ENCODE peak calls at places on chromosome 14, in ten cellular contexts. J is heart right ventricle; K is gastrocnemius medialis; A is left lung; N is CD8-positive, alpha-beta T cell; G is IMR-90; Q is astrocyte of the spinal cord; C is cardiac muscle cell; S is nephron progenitor cell; R is progenitor cell of endocrine pancreas. I is an unnamed sample.

GRCh38 chr14:99454246-99454645 is 26.4 kb downstream of the SETD3 start:
- DNase-seq in N (no peak), C (no peak), J (no peak), R (no peak), K (no peak), G (no peak), S (no peak), A (no peak), Q (no peak), I (no peak)

GRCh38 chr14:95739356-95739755 is 25.4 kb upstream of the TCL1A start:
- DNase-seq in R (no peak), C (no peak), Q (no peak), S (no peak), J (no peak), G (no peak), K (no peak), A (no peak), N (no peak), I (no peak)

GRCh38 chr14:24070285-24071143 is 848 bp upstream of the CPNE6 start:
- DNase-seq in Q (no peak), N (no peak), K (no peak), A (no peak), J (no peak), S (no peak), G (no peak), R (no peak), C (no peak), I (no peak)

GRCh38 chr14:34501004-34501580 is 38.4 kb downstream of the EAPP start:
- DNase-seq in S (no peak), J (no peak), N (no peak), K (no peak), C (no peak), R (no peak), Q (peak; percentile 45), G (no peak), A (no peak), I (no peak)

GRCh38 chr14:46782281-46782680 is 130.7 kb upstream of the RPL10L start:
- DNase-seq in J (no peak), R (no peak), A (no peak), Q (no peak), C (no peak), N (no peak), G (no peak), K (no peak), S (no peak), I (no peak)

GRCh38 chr14:38505221-38506095 is 249.6 kb upstream of the CLEC14A start:
- DNase-seq in R (no peak), J (no peak), N (no peak), G (peak; percentile 67), S (no peak), A (no peak), K (no peak), C (no peak), Q (no peak), I (no peak)

GRCh38 chr14:53278602-53279506 is 125.7 kb upstream of the DDHD1 start:
- DNase-seq in Q (peak; percentile 76), S (no peak), K (no peak), N (no peak), G (peak; percentile 89), R (no peak), C (peak; percentile 42), J (no peak), A (no peak), I (no peak)

GRCh38 chr14:38171197-38171596 is 36.5 kb upstream of the SSTR1 start:
- DNase-seq in S (no peak), R (no peak), C (no peak), J (no peak), G (peak; percentile 33), Q (peak; percentile 43), A (peak; percentile 37), K (no peak), N (no peak), I (no peak)

DNA sequence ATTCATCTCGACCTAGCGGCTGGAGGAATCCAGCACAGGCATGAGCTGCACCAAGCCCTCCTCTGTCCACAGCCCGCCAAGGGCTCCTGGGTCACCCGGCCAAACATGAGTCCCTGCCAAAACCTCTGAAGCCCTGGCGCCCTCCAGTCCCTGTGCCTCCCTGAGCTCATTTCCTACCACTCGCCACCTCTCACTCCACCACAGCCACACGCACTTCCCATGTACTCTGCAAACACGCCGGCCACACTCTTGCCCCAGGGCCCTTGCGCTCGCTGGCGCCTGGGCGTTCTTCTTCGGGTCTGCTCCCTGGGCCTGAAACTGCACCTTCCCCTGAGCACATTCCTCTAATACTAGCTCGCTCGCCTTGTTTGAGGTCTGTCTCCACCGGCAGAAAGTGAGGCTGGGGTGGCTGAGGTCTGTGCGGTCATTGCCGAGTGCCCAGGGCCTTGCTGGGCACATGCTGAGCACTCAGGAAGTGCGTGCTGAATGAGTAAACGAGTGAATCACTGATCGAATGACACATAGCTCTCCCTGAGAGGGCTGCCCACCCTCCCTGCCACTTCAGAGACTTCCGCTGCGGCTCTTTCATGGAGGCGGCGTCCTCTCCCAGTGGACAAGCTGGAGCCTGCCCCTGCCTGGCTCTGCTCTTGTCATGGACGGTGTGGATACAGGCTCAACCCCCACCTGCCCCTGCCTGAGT is 33.7 kb upstream of the DLK1 start:
- DNase-seq in Q (peak; percentile 95), J (no peak), N (no peak), G (peak; percentile 94), C (peak; percentile 79), K (no peak), R (no peak), A (peak; percentile 66), S (no peak), I (no peak)
- TF ChIP-seq CTCF in Q (no peak), J (no peak), N (no peak), G (no peak), C (no peak), K (no peak), R (no peak), A (no peak), S (no peak), I (no peak)

DNA sequence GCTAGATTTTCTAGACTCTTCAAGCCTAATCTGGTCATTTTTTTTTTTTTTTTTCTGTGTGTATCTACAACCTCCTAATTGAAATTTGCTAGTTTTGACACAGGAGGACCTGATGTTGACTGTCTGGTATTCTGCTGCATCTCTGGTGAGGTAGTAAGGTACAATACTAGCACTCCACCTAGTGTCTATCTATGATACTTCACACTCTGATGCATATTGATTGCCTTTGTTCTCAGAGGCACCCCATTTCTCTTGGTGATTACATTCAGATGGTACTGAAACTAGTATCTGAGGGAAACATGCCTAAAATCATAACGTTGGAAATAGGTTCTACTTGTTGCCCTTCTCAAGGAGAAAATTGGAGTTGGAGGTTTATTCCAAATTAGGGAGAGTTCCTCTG is 930.5 kb upstream of the NOVA1 start:
- DNase-seq in S (peak; percentile 9), R (no peak), A (no peak), Q (peak; percentile 30), K (no peak), G (no peak), C (peak; percentile 24), J (no peak), N (no peak), I (no peak)
- TF ChIP-seq CTCF in S (peak; percentile 53), R (peak; percentile 76), A (no peak), Q (peak; percentile 53), K (no peak), G (no peak), C (peak; percentile 30), J (peak; percentile 42), N (no peak), I (peak; percentile 72)

GRCh38 chr14:67389261-67389660 is 22.7 kb downstream of the PLEK2 start:
- DNase-seq in K (no peak), N (no peak), C (no peak), Q (no peak), G (no peak), S (no peak), J (no peak), R (no peak), A (no peak), I (no peak)

GRCh38 chr14:67392123-67392522 is 19.8 kb downstream of the PLEK2 start:
- DNase-seq in Q (no peak), G (no peak), C (no peak), K (no peak), S (no peak), R (no peak), J (no peak), A (no peak), N (no peak), I (no peak)

GRCh38 chr14:67392728-67393314 is 19.1 kb downstream of the PLEK2 start:
- DNase-seq in R (no peak), N (no peak), A (no peak), Q (no peak), K (no peak), G (no peak), J (no peak), S (no peak), C (no peak), I (no peak)

GRCh38 chr14:67391266-67391665 is 20.7 kb downstream of the PLEK2 start:
- DNase-seq in S (no peak), K (no peak), A (no peak), Q (no peak), R (no peak), J (no peak), G (no peak), C (no peak), N (no peak), I (no peak)

DNA sequence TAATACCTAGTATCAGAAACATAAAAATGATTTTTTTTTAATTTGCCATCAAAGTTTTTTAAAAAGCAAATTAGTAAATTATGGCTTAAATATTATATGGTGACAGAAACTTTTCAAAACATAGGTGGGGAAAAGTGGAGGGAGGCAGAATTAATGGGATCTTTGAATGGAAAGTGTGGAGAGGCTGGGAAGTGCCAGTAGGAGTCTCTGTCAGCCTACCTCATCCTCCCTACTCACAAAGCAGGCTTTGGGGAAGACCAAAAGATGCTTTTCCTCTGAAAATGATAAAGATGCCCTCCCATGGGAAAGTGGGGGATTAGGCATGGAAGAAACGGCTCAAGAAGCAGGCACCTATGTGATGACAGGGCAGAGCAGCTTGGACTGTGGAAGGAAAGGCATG is 21.8 kb downstream of the PLEK2 start:
- DNase-seq in S (no peak), J (no peak), Q (no peak), C (no peak), R (no peak), K (no peak), G (no peak), N (no peak), A (no peak), I (no peak)
- TF ChIP-seq CTCF in S (no peak), J (no peak), Q (no peak), C (no peak), R (no peak), K (no peak), G (no peak), N (no peak), A (no peak), I (no peak)

DNA sequence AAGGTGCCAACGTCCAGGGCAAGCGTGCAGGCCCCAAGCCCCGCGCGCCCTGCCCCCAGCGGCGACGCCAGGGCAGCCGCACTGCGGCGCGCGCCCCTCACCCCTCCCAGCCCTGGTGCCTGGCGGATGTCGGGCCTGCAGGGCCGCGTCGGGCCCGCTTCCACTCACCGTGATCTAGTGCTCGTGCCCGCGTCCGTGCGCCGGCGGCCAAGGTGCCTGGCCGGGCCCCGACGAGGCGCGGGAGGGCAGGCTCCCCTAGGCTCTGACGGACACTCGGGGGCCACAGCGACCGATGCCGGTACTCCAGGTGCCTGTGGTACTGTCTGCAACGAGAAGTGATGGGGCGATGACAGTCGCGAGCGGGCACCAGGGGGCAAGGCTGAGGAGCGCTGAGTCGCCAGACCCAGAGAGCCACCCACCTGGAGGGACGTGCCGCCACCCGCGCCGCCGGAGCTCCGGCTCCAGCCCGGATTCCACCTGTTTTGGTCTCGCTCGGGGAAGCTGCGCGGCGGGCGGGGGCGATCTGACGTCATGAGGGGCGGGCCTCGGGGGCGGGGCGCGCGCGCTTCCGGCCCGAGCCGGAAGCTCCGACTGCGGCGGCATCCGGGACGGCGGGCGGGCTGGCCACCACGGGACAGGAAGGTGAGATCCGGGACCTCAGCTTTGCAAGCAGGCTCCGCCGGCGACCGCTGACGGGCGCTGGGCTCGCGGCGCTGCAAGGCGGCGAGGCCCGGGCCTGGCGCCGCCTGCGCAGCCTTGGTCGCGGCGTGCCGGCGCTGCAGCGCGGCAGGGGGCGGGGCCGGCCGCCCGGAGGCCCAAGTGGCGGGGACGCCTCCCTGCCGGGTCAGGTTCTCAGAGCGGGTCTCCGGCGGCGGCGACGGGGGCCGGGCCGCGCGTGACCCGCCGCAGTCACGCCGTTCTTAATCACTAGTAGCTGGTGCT is at the start of the genes LYSET and MOAP1:
- DNase-seq in R (peak; percentile 79), Q (peak; percentile 86), N (peak; percentile 92), C (peak; percentile 88), J (peak; percentile 88), K (peak; percentile 85), A (peak; percentile 91), S (peak; percentile 88), G (peak; percentile 79), I (peak; percentile 80)
- TF ChIP-seq CTCF in R (peak; percentile 56), Q (peak; percentile 8), N (peak; percentile 49), C (peak; percentile 9), J (peak; percentile 36), K (peak; percentile 44), A (peak; percentile 27), S (peak; percentile 10), G (peak; percentile 14), I (peak; percentile 54)